ENCODE peak calls at places on chromosomes 4 and X, in eight cellular contexts. M is T-helper 9 cell, J is activated gamma-delta T cell treated with Interleukin-2 at 50 U/mL for 16 hours, X is H54, P is AG09319, S is Caco-2, R is globus pallidus, T is astrocyte. E is an unnamed sample.

GRCh38 chrX:265502-265901 is 15.7 kb upstream of the PLCXD1 start:
- DNase-seq in M (no peak), J (no peak), X (no peak), P (no peak), S (peak; percentile 0), R (no peak), T (no peak), E (no peak)

GRCh38 chr4:10960386-10960785 is 275.8 kb upstream of the CLNK start:
- DNase-seq in M (no peak), J (no peak), X (no peak), P (no peak), S (no peak), R (no peak), T (no peak), E (no peak)

GRCh38 chr4:181618896-181619295 is 624.3 kb upstream of the TENM3 start:
- DNase-seq in M (no peak), J (no peak), X (no peak), P (no peak), S (peak; percentile 5), R (no peak), T (no peak), E (no peak)

GRCh38 chr4:64417974-64418373 is 8.7 kb upstream of the TECRL start:
- DNase-seq in M (no peak), J (no peak), X (no peak), P (no peak), S (no peak), R (peak; percentile 21), T (peak; percentile 4), E (no peak)

GRCh38 chr4:185742766-185743165 is 69.2 kb downstream of the SORBS2 start:
- DNase-seq in M (no peak), J (no peak), X (no peak), P (no peak), S (no peak), R (no peak), T (peak; percentile 51), E (no peak)

GRCh38 chr4:108681321-108681809 is 31.0 kb downstream of the OSTC start:
- DNase-seq in M (no peak), J (no peak), X (no peak), P (no peak), S (no peak), R (no peak), T (no peak), E (no peak)

GRCh38 chr4:138216272-138216867 is 25.8 kb downstream of the SLC7A11 start:
- DNase-seq in M (no peak), J (no peak), X (no peak), P (no peak), S (peak; percentile 17), R (no peak), T (no peak), E (no peak)

GRCh38 chrX:25052798-25053534 is 37.2 kb upstream of the ARX start:
- DNase-seq in M (no peak), J (no peak), X (no peak), P (no peak), S (no peak), R (no peak), T (no peak), E (no peak)

GRCh38 chr4:16437836-16438235 is 211.6 kb upstream of the TAPT1 start:
- DNase-seq in M (no peak), J (no peak), X (no peak), P (no peak), S (no peak), R (no peak), T (peak; percentile 82), E (no peak)

GRCh38 chr4:54152846-54153600 is 53.1 kb downstream of the GSX2 start:
- DNase-seq in M (no peak), J (no peak), X (peak; percentile 27), P (peak; percentile 3), S (no peak), R (no peak), T (peak; percentile 88), E (no peak)

GRCh38 chrX:139125916-139126315 is 404.6 kb upstream of the F9 start:
- DNase-seq in M (no peak), J (no peak), X (no peak), P (no peak), S (no peak), R (no peak), T (no peak), E (no peak)

GRCh38 chr4:94641702-94642560 is 115.8 kb upstream of the BMPR1B start:
- DNase-seq in M (no peak), J (no peak), X (peak; percentile 3), P (no peak), S (no peak), R (no peak), T (peak; percentile 84), E (no peak)

GRCh38 chr4:19958849-19959248 is 292.9 kb upstream of the SLIT2 start:
- DNase-seq in M (no peak), J (no peak), X (no peak), P (no peak), S (no peak), R (no peak), T (no peak), E (no peak)

GRCh38 chrX:48761674-48762471 is at the start of gene GLOD5:
- DNase-seq in M (no peak), J (no peak), X (no peak), P (no peak), S (peak; percentile 80), R (no peak), T (no peak), E (peak; percentile 70)

GRCh38 chr4:153318696-153319320 is 25.7 kb upstream of the MND1 start:
- DNase-seq in M (no peak), J (no peak), X (no peak), P (no peak), S (peak; percentile 56), R (peak; percentile 41), T (peak; percentile 14), E (no peak)

GRCh38 chrX:109740076-109740809 is 7.2 kb upstream of the ACSL4 start:
- DNase-seq in M (no peak), J (no peak), X (no peak), P (no peak), S (peak; percentile 58), R (no peak), T (no peak), E (peak; percentile 41)

GRCh38 chrX:54358424-54359211 is 772 bp upstream of the WNK3 start:
- DNase-seq in M (peak; percentile 4), J (peak; percentile 7), X (peak; percentile 16), P (no peak), S (no peak), R (peak; percentile 76), T (peak; percentile 63), E (peak; percentile 38)

GRCh38 chr4:156825074-156825473 is 146.5 kb downstream of the PDGFC start:
- DNase-seq in M (no peak), J (no peak), X (no peak), P (no peak), S (no peak), R (no peak), T (no peak), E (no peak)

E was measured in lung.